ENCODE peak calls at places on chromosomes 13 and 19, in five cellular contexts. J is tibial nerve, N is heart left ventricle, G is heart right ventricle, R is fibroblast of mammary gland. F is an unnamed sample.

GRCh38 chr13:33690321-33690720 is 127.6 kb upstream of the RFC3 start:
- DNase-seq in J (no peak), N (no peak), G (no peak), R (no peak), F (no peak)

GRCh38 chr13:65914707-65915106 is 1315.4 kb downstream of the PCDH9 start:
- DNase-seq in J (no peak), N (no peak), G (no peak), R (peak), F (peak)

GRCh38 chr13:51832471-51833152 is 12.4 kb downstream of the TMEM272 start:
- DNase-seq in J (peak), N (no peak), G (peak), R (peak), F (peak)

GRCh38 chr13:99809931-99810330 is 161.6 kb downstream of the ZIC5 start:
- DNase-seq in J (no peak), N (no peak), G (no peak), R (no peak), F (no peak)

GRCh38 chr13:39419866-39420265 is 183.1 kb downstream of the LHFPL6 start:
- DNase-seq in J (no peak), N (no peak), G (no peak), R (no peak), F (no peak)

GRCh38 chr19:46579286-46579944 is 21.7 kb upstream of the CALM3 start:
- DNase-seq in J (no peak), N (no peak), G (no peak), R (no peak), F (no peak)

GRCh38 chr13:105598551-105598950 is 936.9 kb downstream of the EFNB2 start:
- DNase-seq in J (no peak), N (no peak), G (no peak), R (peak), F (peak)

GRCh38 chr13:76512676-76513277 is 373.4 kb downstream of the KCTD12 start:
- DNase-seq in J (no peak), N (no peak), G (peak), R (peak), F (peak)

GRCh38 chr19:51094696-51095279 is 12.1 kb upstream of the KLK14 start:
- DNase-seq in J (no peak), N (no peak), G (no peak), R (no peak), F (peak)

GRCh38 chr19:36604656-36605100 is 435 bp upstream of the ZNF382 start:
- DNase-seq in J (peak), N (peak), G (peak), R (peak), F (peak)

GRCh38 chr13:27226991-27227390 is 24.4 kb upstream of the RPL21 start:
- DNase-seq in J (no peak), N (no peak), G (no peak), R (no peak), F (no peak)

GRCh38 chr13:60619461-60619860 is 222.4 kb downstream of the TDRD3 start:
- DNase-seq in J (no peak), N (no peak), G (no peak), R (no peak), F (no peak)

GRCh38 chr19:32018014-32018413 is 327.4 kb upstream of the ZNF507 start:
- DNase-seq in J (peak), N (no peak), G (no peak), R (peak), F (peak)

GRCh38 chr19:33532859-33533455 is 11.4 kb upstream of the PEPD start:
- DNase-seq in J (no peak), N (no peak), G (no peak), R (no peak), F (no peak)

GRCh38 chr13:41199526-41199925 is 5.2 kb upstream of the KBTBD7 start:
- DNase-seq in J (no peak), N (no peak), G (no peak), R (no peak), F (no peak)

GRCh38 chr13:22463089-22463488 is 717.7 kb upstream of the SGCG start:
- DNase-seq in J (no peak), N (no peak), G (no peak), R (no peak), F (no peak)

GRCh38 chr19:19106061-19106551 is 32.2 kb downstream of the TMEM161A start:
- DNase-seq in J (no peak), N (no peak), G (no peak), R (peak), F (peak)

GRCh38 chr13:99484405-99484981 is 16.8 kb upstream of the TM9SF2 start:
- DNase-seq in J (no peak), N (no peak), G (no peak), R (peak), F (peak)

GRCh38 chr19:38420935-38421334 is 5.1 kb downstream of the RASGRP4 start:
- DNase-seq in J (no peak), N (no peak), G (no peak), R (no peak), F (no peak)

GRCh38 chr19:12778020-12778904 is 2.9 kb upstream of the HOOK2 start:
- DNase-seq in J (peak), N (peak), G (peak), R (peak), F (peak)

GRCh38 chr19:29819986-29820385 is 8.2 kb downstream of the CCNE1 start:
- DNase-seq in J (no peak), N (no peak), G (no peak), R (no peak), F (no peak)

GRCh38 chr19:47465957-47466356 is 5.7 kb downstream of the SLC8A2 start:
- DNase-seq in J (no peak), N (peak), G (no peak), R (no peak), F (no peak)

GRCh38 chr13:38223093-38223492 is 126.6 kb upstream of the UFM1 start:
- DNase-seq in J (no peak), N (no peak), G (no peak), R (peak), F (no peak)

GRCh38 chr19:30870861-30871260 is 478.4 kb downstream of the TSHZ3 start:
- DNase-seq in J (no peak), N (no peak), G (no peak), R (peak), F (no peak)

GRCh38 chr13:110015253-110015652 is 228.9 kb upstream of the IRS2 start:
- DNase-seq in J (no peak), N (no peak), G (no peak), R (peak), F (no peak)

GRCh38 chr19:53818756-53819155 is 5.4 kb downstream of the NLRP12 start:
- DNase-seq in J (no peak), N (no peak), G (no peak), R (peak), F (no peak)

DNA sequence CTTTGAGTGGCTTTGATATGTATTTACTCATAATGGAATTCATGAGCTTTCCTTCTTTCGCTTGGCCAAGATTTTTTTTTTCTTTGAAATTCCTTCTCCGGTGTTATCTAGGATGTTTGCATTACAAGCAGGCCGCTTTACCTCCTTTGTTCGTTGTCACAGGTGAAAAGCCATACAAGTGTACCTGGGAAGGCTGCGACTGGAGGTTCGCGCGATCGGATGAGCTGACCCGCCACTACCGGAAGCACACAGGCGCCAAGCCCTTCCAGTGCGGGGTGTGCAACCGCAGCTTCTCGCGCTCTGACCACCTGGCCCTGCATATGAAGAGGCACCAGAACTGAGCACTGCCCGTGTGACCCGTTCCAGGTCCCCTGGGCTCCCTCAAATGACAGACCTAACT is 16.7 kb downstream of the KLF5 start:
- DNase-seq in J (no peak), N (no peak), G (no peak), R (no peak), F (no peak)
- H3K4me3 ChIP-seq in J (no peak), N (no peak), G (no peak), R (no peak), F (no peak)

GRCh38 chr13:48542581-48543341 is 9.9 kb upstream of the RCBTB2 start:
- DNase-seq in J (peak), N (peak), G (peak), R (peak), F (peak)
- TF ChIP-seq CTCF in J (peak), N (peak), G (peak), R (no peak), F (peak)

GRCh38 chr19:17376935-17377600 is at the start of gene PLVAP:
- DNase-seq in J (no peak), N (no peak), G (peak), R (no peak), F (no peak)
- H3K4me3 ChIP-seq in J (peak), N (peak), G (peak), R (no peak), F (no peak)

DNA sequence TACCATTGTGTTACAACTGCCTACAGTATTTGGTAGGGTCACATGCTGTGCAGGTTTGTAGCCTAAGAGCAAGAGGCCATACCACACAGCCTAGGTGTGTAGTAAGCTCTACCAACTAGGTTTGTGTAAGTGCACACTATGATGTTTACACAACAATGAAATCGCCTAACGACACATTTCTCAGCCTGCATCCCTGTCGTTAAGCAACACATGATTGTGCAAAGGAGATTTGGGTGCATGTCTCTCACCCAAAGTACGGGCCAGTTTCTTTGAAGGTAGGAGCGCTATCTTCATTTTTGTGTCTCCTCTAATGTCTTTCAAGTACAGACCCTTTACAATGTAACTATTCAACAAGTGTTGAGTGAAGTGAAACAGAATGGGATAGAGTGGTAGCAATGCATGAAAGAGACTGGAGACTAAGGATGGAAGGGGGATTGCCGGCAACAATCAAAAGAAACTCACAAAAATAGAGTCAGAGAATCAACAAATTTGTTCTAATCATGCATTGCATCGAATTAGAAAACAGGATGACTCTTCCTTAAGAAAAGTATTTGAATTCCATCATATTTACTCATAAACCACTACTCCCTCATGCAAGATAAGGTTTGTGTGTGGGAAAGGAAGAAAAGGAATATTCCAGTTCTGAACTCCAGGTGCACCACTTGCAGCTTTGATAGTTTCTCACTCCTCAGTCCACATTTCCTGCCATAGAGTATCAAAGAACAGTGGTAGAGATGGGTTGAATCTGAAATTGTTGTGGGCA is 60.2 kb upstream of the TNFRSF19 start:
- DNase-seq in J (no peak), N (no peak), G (no peak), R (peak), F (peak)
- TF ChIP-seq CTCF in J (no peak), N (no peak), G (no peak), R (no peak), F (no peak)

GRCh38 chr13:31160857-31161582 is 684 bp downstream of the HSPH1 start:
- DNase-seq in J (peak), N (peak), G (peak), R (peak), F (peak)

GRCh38 chr13:31161583-31162150 is at the start of gene HSPH1:
- DNase-seq in J (peak), N (peak), G (peak), R (peak), F (peak)

GRCh38 chr13:31154939-31155338 is 6.8 kb downstream of the HSPH1 start:
- DNase-seq in J (no peak), N (no peak), G (no peak), R (no peak), F (peak)

GRCh38 chr13:31162151-31163008 is 676 bp upstream of the HSPH1 start:
- DNase-seq in J (peak), N (peak), G (peak), R (peak), F (peak)

GRCh38 chr13:31159306-31159705 is 2.4 kb downstream of the HSPH1 start:
- DNase-seq in J (no peak), N (no peak), G (no peak), R (peak), F (peak)
- H3K4me3 ChIP-seq in J (no peak), N (no peak), G (no peak), R (peak), F (peak)